ENCODE peak calls at places on chromosomes 4 and X, in nine cellular contexts. Z, W, F, L, Q, I, R, B and X are unnamed samples.

GRCh38 chr4:160864253-160864652 is 1299.5 kb downstream of the FSTL5 start:
- DNase-seq in Q (no peak), B (no peak), I (no peak), Z (no peak), F (no peak), R (no peak), W (no peak), L (no peak), X (peak; percentile 5)

GRCh38 chrX:37959212-37960021 is 46.9 kb upstream of the SYTL5 start:
- DNase-seq in Z (no peak), I (no peak), W (no peak), R (no peak), F (no peak), B (no peak), Q (no peak), L (no peak), X (no peak)

GRCh38 chr4:71202703-71203102 is 136.1 kb upstream of the SLC4A4 start:
- DNase-seq in B (no peak), L (no peak), Z (peak; percentile 78), R (no peak), Q (no peak), I (no peak), F (no peak), W (no peak), X (no peak)

GRCh38 chr4:36872679-36873078 is 371.9 kb upstream of the NWD2 start:
- DNase-seq in L (no peak), W (no peak), Q (no peak), Z (no peak), I (no peak), R (no peak), B (no peak), F (no peak), X (no peak)

GRCh38 chrX:76420237-76420636 is 7.3 kb upstream of the MAGEE1 start:
- DNase-seq in Q (no peak), Z (no peak), W (peak; percentile 2), I (no peak), R (no peak), L (no peak), B (no peak), F (peak; percentile 1), X (no peak)

GRCh38 chrX:2351999-2352995 is 148.5 kb downstream of the DHRSX start:
- DNase-seq in W (peak; percentile 87), L (no peak), F (peak; percentile 98), B (no peak), R (no peak), Z (peak; percentile 73), I (no peak), Q (no peak), X (peak; percentile 22)

GRCh38 chrX:17183566-17183965 is 191.4 kb upstream of the NHS start:
- DNase-seq in B (no peak), I (no peak), W (no peak), Q (no peak), R (no peak), F (no peak), L (no peak), Z (no peak), X (no peak)

GRCh38 chr4:39044947-39045734 is 12.9 kb upstream of the TMEM156 start:
- DNase-seq in W (peak; percentile 44), L (peak; percentile 43), B (peak; percentile 69), Q (peak; percentile 44), F (no peak), Z (peak; percentile 44), R (no peak), I (peak; percentile 55), X (no peak)

GRCh38 chrX:119726900-119727555 is 31.4 kb upstream of the SOWAHD start:
- DNase-seq in F (peak; percentile 14), W (no peak), L (no peak), Z (no peak), R (no peak), B (no peak), I (no peak), Q (no peak), X (peak; percentile 5)

GRCh38 chrX:119735467-119735866 is 22.9 kb upstream of the SOWAHD start:
- DNase-seq in B (no peak), Q (peak; percentile 41), R (no peak), F (no peak), Z (no peak), W (no peak), L (no peak), I (no peak), X (no peak)

GRCh38 chrX:119728487-119728886 is 29.9 kb upstream of the SOWAHD start:
- DNase-seq in Q (no peak), B (no peak), R (no peak), I (peak; percentile 18), F (no peak), W (no peak), Z (no peak), L (no peak), X (no peak)

GRCh38 chrX:119734897-119735339 is 23.5 kb upstream of the SOWAHD start:
- DNase-seq in I (no peak), B (peak; percentile 75), L (no peak), R (peak; percentile 45), W (no peak), F (no peak), Z (peak; percentile 23), Q (peak; percentile 58), X (no peak)

DNA sequence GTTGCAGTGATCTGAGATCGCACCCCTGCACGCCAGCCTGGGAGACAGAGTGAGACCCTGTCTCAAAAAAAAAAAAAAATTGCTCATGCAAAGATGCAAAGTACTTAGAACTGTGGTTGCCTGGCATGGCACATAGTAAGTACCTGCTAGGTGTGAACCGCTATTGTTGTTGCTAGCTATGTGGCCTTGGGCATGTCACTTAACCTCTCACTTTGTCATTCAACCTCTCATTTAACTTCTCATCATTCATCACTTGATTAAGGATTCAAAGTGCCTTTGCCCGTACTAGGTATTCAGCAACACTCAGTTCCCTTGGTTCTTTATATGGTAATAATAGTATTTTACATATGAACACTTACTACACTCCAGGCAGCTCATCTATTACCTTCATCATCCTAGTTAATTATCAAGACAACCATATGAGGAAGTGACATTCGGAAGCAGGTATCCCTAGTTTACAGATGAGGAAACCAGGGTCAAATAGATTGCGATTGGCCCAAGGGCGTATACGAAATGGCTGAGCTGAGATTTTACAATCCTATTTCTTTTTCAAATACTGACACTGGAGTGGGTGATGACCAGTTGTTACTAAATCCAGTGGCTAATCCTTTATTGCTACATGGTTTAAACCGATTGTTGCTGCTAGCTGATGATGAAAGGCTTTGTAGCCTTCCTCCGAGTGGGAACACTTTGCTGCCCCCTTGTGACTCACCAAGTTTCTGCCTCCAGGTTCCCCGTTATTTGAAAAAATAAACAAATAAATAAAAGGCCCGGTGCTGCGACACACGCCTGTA is 28.8 kb upstream of the SOWAHD start:
- DNase-seq in Q (peak; percentile 67), B (peak; percentile 52), R (peak; percentile 59), F (peak; percentile 77), L (peak; percentile 58), I (peak; percentile 49), W (peak; percentile 81), Z (peak; percentile 80), X (peak; percentile 52)
- TF ChIP-seq CTCF in Q (peak; percentile 69), B (peak; percentile 49), R (peak; percentile 53), F (peak; percentile 62), L (peak; percentile 48), I (peak; percentile 32), W (peak; percentile 73), Z (peak; percentile 62), X (peak; percentile 51)

DNA sequence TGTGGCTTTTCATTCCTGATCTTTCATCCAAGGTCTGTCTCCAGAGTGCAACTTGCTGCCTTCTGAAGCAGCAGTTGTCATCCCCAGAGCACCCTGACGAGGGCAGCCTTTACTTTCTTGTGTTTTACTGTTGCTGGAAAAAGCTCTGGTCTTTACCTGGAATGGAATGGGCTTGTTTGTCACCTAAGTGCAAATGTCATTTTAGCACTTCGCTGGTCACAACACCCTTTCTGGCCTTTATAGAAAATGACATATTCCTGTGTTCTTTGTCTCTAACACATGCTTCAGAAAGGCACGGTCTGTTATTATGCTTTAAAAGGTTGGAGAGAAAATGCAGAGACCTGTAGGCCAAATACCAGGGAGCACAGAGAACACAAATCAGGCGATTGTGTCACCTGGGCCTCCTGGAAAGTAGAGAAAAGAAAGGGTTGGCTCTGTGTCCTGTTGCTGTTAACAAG is 332.7 kb upstream of the IGFBP7 start:
- DNase-seq in Z (peak; percentile 40), F (peak; percentile 31), W (peak; percentile 56), R (no peak), Q (peak; percentile 41), I (peak; percentile 73), L (no peak), B (no peak), X (peak; percentile 47)
- TF ChIP-seq CTCF in Z (peak; percentile 68), F (peak; percentile 63), W (peak; percentile 83), R (peak; percentile 77), Q (peak; percentile 80), I (peak; percentile 43), L (no peak), B (peak; percentile 64), X (peak; percentile 84)

GRCh38 chrX:134241960-134242619 is 5.1 kb downstream of the CCDC160 start:
- DNase-seq in W (peak; percentile 16), Z (no peak), Q (no peak), F (no peak), L (no peak), R (no peak), I (no peak), B (no peak), X (no peak)

GRCh38 chrX:134247492-134247891 is 10.5 kb downstream of the CCDC160 start:
- DNase-seq in Q (no peak), B (no peak), F (no peak), R (no peak), Z (no peak), W (no peak), I (no peak), L (no peak), X (peak; percentile 50)

GRCh38 chrX:134244043-134244442 is 7.1 kb downstream of the CCDC160 start:
- DNase-seq in W (peak; percentile 72), R (no peak), Z (peak; percentile 6), F (peak; percentile 15), B (no peak), Q (no peak), I (no peak), L (no peak), X (peak; percentile 69)

GRCh38 chrX:134249231-134249630 is 12.2 kb downstream of the CCDC160 start:
- DNase-seq in Q (no peak), Z (no peak), F (no peak), L (no peak), R (no peak), W (no peak), B (no peak), I (no peak), X (no peak)

DNA sequence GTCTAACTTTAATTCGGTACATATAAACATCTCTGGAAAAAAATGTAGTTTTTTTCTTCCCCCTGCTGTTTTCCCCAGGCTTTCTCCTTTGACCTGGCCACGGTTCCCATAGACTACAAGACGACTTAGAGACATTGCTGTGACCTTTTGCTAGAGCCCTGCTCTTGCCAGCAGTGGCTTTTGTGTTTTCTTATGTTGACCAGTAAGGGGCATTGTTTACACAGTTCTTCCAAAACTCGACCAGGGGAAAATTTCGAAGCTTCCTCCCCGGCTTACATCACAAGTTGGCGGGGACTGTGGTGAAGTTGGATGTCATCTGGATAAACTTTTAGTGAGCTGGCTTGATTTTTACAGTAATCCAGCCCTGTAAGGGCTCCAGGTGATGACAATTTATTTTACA is 9.3 kb downstream of the CCDC160 start:
- DNase-seq in Z (peak; percentile 2), W (peak; percentile 30), B (no peak), I (no peak), L (no peak), F (peak; percentile 11), R (no peak), Q (peak; percentile 15), X (no peak)
- TF ChIP-seq CTCF in Z (no peak), W (no peak), B (no peak), I (no peak), L (no peak), F (no peak), R (no peak), Q (peak; percentile 35), X (no peak)

DNA sequence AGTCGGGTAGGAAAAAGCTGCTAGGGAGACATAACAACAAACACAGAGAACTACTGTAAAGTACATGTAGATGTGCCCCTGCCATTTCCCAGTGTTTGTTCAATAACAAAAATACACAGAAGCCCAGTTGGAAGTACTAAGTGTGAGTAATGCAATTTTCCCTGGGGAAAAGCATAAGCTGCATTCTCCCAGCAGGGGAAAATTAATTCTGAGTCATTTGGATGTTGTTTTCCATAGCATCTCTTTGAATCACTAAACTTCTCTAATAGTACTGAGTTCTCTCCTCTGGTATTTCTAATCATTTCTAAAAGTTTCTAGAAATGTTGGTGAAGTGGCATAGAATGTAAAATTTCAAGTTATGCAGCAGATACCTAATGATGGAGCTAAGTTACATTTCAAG is 1114.9 kb downstream of the C4orf33 start:
- DNase-seq in F (peak; percentile 93), I (no peak), Q (no peak), R (no peak), W (peak; percentile 65), Z (peak; percentile 65), B (no peak), L (no peak), X (peak; percentile 6)
- TF ChIP-seq CTCF in F (no peak), I (no peak), Q (no peak), R (no peak), W (no peak), Z (no peak), B (no peak), L (no peak), X (no peak)